ENCODE peak calls at places on chromosomes 5 and 9, in eight cellular contexts. K, Y, B, V, M, O, H and X are unnamed samples.

GRCh38 chr5:101535626-101536025 is 632.5 kb upstream of the ST8SIA4 start:
- DNase-seq in B (no peak), O (no peak), H (no peak), K (no peak), M (no peak), V (peak; percentile 4), Y (no peak), X (no peak)

GRCh38 chr5:80254767-80255424 is 952 bp downstream of the SERINC5 start:
- DNase-seq in Y (no peak), M (no peak), K (no peak), V (peak; percentile 56), H (no peak), O (peak; percentile 49), B (no peak), X (peak; percentile 24)

GRCh38 chr5:56669534-56670483 is 145.5 kb upstream of the MAP3K1 start:
- DNase-seq in K (peak; percentile 52), Y (peak; percentile 56), V (peak; percentile 70), M (no peak), H (peak; percentile 77), B (peak; percentile 46), O (peak; percentile 83), X (peak; percentile 11)

GRCh38 chr5:61450170-61450815 is 118.2 kb downstream of the ZSWIM6 start:
- DNase-seq in M (peak; percentile 29), O (no peak), Y (no peak), H (no peak), B (no peak), V (peak; percentile 88), K (no peak), X (peak; percentile 88)

GRCh38 chr5:165863267-165863666 is 2357.8 kb downstream of the MAT2B start:
- DNase-seq in O (no peak), B (no peak), H (no peak), M (no peak), K (no peak), V (no peak), Y (no peak), X (no peak)

GRCh38 chr9:23005061-23005690 is 558.6 kb downstream of the DMRTA1 start:
- DNase-seq in K (no peak), B (no peak), V (no peak), O (no peak), M (no peak), H (no peak), Y (peak; percentile 45), X (no peak)

GRCh38 chr5:160887780-160888179 is 35.8 kb upstream of the ATP10B start:
- DNase-seq in O (peak; percentile 33), Y (no peak), V (no peak), M (no peak), H (no peak), K (no peak), B (no peak), X (no peak)

GRCh38 chr9:134637241-134637640 is 4.4 kb upstream of the COL5A1 start:
- DNase-seq in K (peak; percentile 34), B (no peak), H (no peak), V (no peak), M (no peak), O (no peak), Y (no peak), X (no peak)

GRCh38 chr5:51990241-51990640 is 607.0 kb downstream of the ISL1 start:
- DNase-seq in M (no peak), O (no peak), V (no peak), B (no peak), Y (no peak), H (no peak), K (no peak), X (no peak)

GRCh38 chr9:78235296-78235770 is 542 bp upstream of the CEP78 start:
- DNase-seq in M (no peak), B (no peak), H (no peak), Y (no peak), K (no peak), O (no peak), V (peak; percentile 40), X (peak; percentile 42)

GRCh38 chr5:67249590-67249895 is 52.9 kb upstream of the CD180 start:
- DNase-seq in H (no peak), M (no peak), Y (no peak), V (no peak), K (no peak), O (no peak), B (no peak), X (no peak)

GRCh38 chr9:107734231-107735014 is 244.9 kb upstream of the KLF4 start:
- DNase-seq in M (no peak), B (peak; percentile 20), H (no peak), O (no peak), Y (no peak), V (peak; percentile 96), K (peak; percentile 61), X (peak; percentile 96)

GRCh38 chr5:66518753-66519152 is 77.4 kb upstream of the MAST4 start:
- DNase-seq in O (no peak), V (no peak), Y (no peak), K (no peak), M (no peak), H (no peak), B (no peak), X (peak; percentile 78)

GRCh38 chr5:95102080-95102479 is 182.8 kb downstream of the MCTP1 start:
- DNase-seq in V (no peak), B (no peak), K (no peak), O (no peak), M (no peak), Y (no peak), H (no peak), X (no peak)

GRCh38 chr5:154238776-154239481 is 48.4 kb downstream of the GALNT10 start:
- DNase-seq in Y (peak; percentile 77), M (no peak), V (no peak), B (no peak), O (no peak), H (peak; percentile 75), K (no peak), X (no peak)

GRCh38 chr9:114694146-114694545 is 12.2 kb upstream of the TEX48 start:
- DNase-seq in K (no peak), Y (no peak), M (no peak), V (no peak), O (no peak), H (no peak), B (no peak), X (no peak)

DNA sequence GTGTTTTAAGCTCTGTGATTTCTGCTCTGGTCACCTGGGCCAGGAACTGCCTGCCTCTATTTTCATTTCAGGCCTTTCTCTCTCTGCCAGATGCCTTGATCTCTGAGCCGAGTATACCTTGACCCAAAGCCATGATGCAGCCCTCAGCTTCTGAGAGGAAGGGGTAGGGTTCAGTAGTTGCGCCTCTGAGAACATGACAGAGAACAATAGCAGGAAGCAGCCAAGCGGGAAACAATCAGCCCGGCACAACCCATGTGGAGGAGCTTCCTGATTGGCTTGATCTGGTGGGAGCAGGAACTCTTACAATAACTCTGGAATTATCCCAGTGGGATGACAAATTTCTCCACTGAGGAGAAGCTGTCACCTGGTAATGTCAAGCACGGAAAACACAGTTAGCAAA is 127.4 kb downstream of the PALM2AKAP2 start:
- DNase-seq in O (no peak), B (peak; percentile 82), M (no peak), V (no peak), H (peak; percentile 60), Y (no peak), K (peak; percentile 60), X (peak; percentile 92)
- H3K4me3 ChIP-seq in O (no peak overlapping the region), B (no peak overlapping the region), M (no peak overlapping the region), V (no peak overlapping the region), H (no peak overlapping the region), Y (no peak overlapping the region), K (no peak overlapping the region), X (no peak overlapping the region)

GRCh38 chr9:127360829-127361228 is 36.1 kb upstream of the SLC2A8 start:
- DNase-seq in B (no peak), M (peak; percentile 11), K (no peak), H (no peak), Y (peak; percentile 88), V (peak; percentile 46), O (peak; percentile 20), X (peak; percentile 47)
- TF ChIP-seq CTCF in B (peak; percentile 12), M (peak; percentile 38), K (no peak), H (no peak), Y (peak; percentile 74), V (no peak), O (no peak), X (peak; percentile 40)

GRCh38 chr5:38583500-38583899 is 27.1 kb upstream of the LIFR start:
- DNase-seq in B (no peak), M (no peak), V (no peak), H (no peak), Y (no peak), K (no peak), O (no peak), X (no peak)

GRCh38 chr5:38582662-38583061 is 26.2 kb upstream of the LIFR start:
- DNase-seq in O (no peak), B (no peak), M (no peak), K (no peak), V (no peak), H (no peak), Y (no peak), X (no peak)

GRCh38 chr5:38576971-38577684 is 20.7 kb upstream of the LIFR start:
- DNase-seq in Y (no peak), K (no peak), B (no peak), H (no peak), V (peak; percentile 52), O (no peak), M (no peak), X (no peak)

GRCh38 chr5:38576442-38576841 is 20.0 kb upstream of the LIFR start:
- DNase-seq in K (no peak), V (no peak), O (peak; percentile 67), Y (no peak), H (no peak), M (no peak), B (peak; percentile 45), X (no peak)

DNA sequence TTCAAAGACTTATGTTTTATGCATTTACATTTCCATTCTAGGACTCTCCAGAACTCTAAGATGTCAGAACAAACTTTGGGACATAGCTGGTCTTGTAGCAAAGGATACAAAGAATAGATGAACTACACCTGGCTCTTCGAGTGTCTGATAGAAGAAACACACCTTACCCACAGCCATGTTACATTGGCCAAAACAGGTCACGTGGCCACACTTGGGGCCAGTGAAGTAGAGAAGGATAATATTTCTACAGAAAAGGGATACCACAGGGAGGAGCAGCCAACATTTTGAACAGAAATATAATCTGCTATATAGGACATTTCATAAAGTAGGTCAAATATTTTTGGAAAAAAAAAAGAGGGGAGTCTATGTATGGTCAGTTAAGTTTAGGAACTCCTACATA is 22.7 kb upstream of the LIFR start:
- DNase-seq in V (no peak), M (no peak), B (no peak), Y (no peak), H (no peak), O (no peak), K (no peak), X (no peak)
- H3K4me3 ChIP-seq in V (no peak overlapping the region), M (no peak overlapping the region), B (no peak overlapping the region), Y (no peak overlapping the region), H (no peak overlapping the region), O (no peak overlapping the region), K (no peak overlapping the region), X (no peak overlapping the region)

DNA sequence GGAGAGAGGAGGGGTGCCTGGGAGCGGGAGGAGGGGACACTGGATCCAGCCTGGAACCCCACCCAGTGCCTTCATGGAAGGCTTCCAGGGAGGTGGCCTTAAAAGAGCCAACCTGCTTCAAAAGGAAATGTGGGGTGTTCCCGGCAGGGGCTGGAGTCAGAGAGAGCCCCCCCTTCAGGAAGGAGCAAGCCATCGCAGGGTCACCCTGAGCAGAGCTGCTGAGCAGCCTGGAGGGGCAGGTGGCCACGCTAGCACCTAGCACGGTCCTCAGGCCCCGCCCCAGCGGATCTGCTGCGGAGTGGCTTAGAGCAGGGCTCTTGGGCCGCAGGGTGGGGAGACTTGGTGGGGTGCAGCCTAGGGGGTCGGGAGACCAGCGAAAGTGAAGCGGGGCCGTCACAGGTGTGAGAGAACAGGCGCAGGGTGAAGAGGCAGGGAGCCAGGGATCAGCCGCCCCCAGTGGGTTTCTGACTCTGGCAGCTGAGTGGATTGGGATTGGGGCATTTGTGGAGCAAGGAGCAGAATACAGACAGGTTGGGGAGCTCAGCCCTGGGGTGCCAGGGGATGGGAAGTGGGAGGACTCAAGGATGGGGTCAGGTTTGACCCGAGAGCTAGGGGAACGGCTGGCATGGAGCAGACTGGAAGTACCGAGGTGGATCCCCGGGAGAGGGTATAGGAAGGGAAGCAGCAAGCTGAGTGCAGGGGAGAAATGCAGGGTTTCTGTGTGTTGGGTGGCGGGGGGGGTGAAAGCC is 1.5 kb downstream of the LCN2 start:
- DNase-seq in B (no peak), O (peak; percentile 41), Y (peak; percentile 90), M (peak; percentile 94), H (no peak), K (peak; percentile 82), V (no peak), X (no peak)
- TF ChIP-seq CTCF in B (peak; percentile 34), O (no peak), Y (peak; percentile 81), M (peak; percentile 64), H (peak; percentile 54), K (no peak), V (no peak), X (peak; percentile 19)